ENCODE peak calls at places on chromosomes 1 and 21, in eight cellular contexts. I is GM23338, Z is MM.1S, A is PC-9, J is OCI-LY7, V is PC-3, E is hepatocyte, C is HCT116. N is an unnamed sample. For H3K9me2 and H3K4me1, the result is how much of the 10 kb centered on the place peaks cover.

GRCh38 chr21:31052489-31053142 is 14.3 kb upstream of the KRTAP19-8 start:
- DNase-seq in I (peak), Z (no peak), A (no peak), J (no peak), V (no peak), E (no peak), C (no peak), N (no peak)

GRCh38 chr1:222048030-222048632 is 306.2 kb upstream of the DUSP10 start:
- DNase-seq in I (no peak), Z (no peak), A (no peak), J (no peak), V (peak), E (no peak), C (no peak), N (peak)

GRCh38 chr1:109498161-109498801 is 4.4 kb downstream of the CYB561D1 start:
- DNase-seq in I (peak), Z (no peak), A (no peak), J (peak), V (peak), E (peak), C (no peak), N (peak)

GRCh38 chr1:48645883-48646282 is 130.8 kb downstream of the BEND5 start:
- DNase-seq in I (peak), Z (no peak), A (no peak), J (no peak), V (no peak), E (no peak), C (no peak), N (no peak)

GRCh38 chr1:31581821-31582810 is 5.8 kb downstream of the TINAGL1 start:
- DNase-seq in I (peak), Z (no peak), A (peak), J (no peak), V (peak), E (no peak), C (no peak), N (peak)

GRCh38 chr1:185936641-185937040 is 202.4 kb downstream of the HMCN1 start:
- DNase-seq in I (no peak), Z (no peak), A (no peak), J (no peak), V (no peak), E (no peak), C (no peak), N (no peak)

GRCh38 chr1:203353486-203353885 is 2.6 kb upstream of the FMOD start:
- DNase-seq in I (no peak), Z (no peak), A (no peak), J (no peak), V (no peak), E (no peak), C (no peak), N (no peak)

GRCh38 chr21:42313501-42313969 is 1.7 kb downstream of the TFF3 start:
- DNase-seq in I (peak), Z (peak), A (no peak), J (no peak), V (no peak), E (no peak), C (no peak), N (no peak)

GRCh38 chr1:15046487-15047165 is 106.9 kb upstream of the TMEM51 start:
- DNase-seq in I (peak), Z (peak), A (peak), J (peak), V (peak), E (peak), C (peak), N (peak)

GRCh38 chr1:16209847-16210407 is 2.5 kb downstream of the ARHGEF19 start:
- DNase-seq in I (no peak), Z (no peak), A (no peak), J (no peak), V (no peak), E (no peak), C (no peak), N (no peak)

GRCh38 chr1:52359676-52360594 is 6.1 kb downstream of the CC2D1B start:
- DNase-seq in I (peak), Z (no peak), A (no peak), J (no peak), V (no peak), E (no peak), C (no peak), N (no peak)

GRCh38 chr1:28682840-28683239 is 14.3 kb downstream of the GMEB1 start:
- DNase-seq in I (no peak), Z (no peak), A (no peak), J (no peak), V (no peak), E (no peak), C (no peak), N (no peak)

GRCh38 chr1:218874313-218874712 is 299.4 kb upstream of the LYPLAL1 start:
- DNase-seq in I (no peak), Z (peak), A (peak), J (no peak), V (peak), E (no peak), C (no peak), N (peak)

GRCh38 chr1:196650403-196650802 is 1.4 kb upstream of the CFH start:
- DNase-seq in I (peak), Z (no peak), A (no peak), J (no peak), V (no peak), E (no peak), C (no peak), N (no peak)

GRCh38 chr1:179366093-179366800 is 476 bp downstream of the AXDND1 start:
- DNase-seq in I (peak), Z (peak), A (no peak), J (peak), V (no peak), E (peak), C (no peak), N (peak)

GRCh38 chr1:24990136-24990535 is 60.1 kb upstream of the RUNX3 start:
- DNase-seq in I (no peak), Z (no peak), A (no peak), J (no peak), V (no peak), E (no peak), C (no peak), N (no peak)

GRCh38 chr1:162755306-162755705 is 35.2 kb upstream of the HSD17B7 start:
- DNase-seq in I (no peak), Z (no peak), A (no peak), J (no peak), V (no peak), E (no peak), C (no peak), N (peak)

GRCh38 chr1:186486061-186486460 is 25.1 kb upstream of the PDC start:
- DNase-seq in I (no peak), Z (no peak), A (no peak), J (no peak), V (no peak), E (no peak), C (no peak), N (no peak)

GRCh38 chr1:172821609-172822274 is 162.8 kb downstream of the FASLG start:
- DNase-seq in I (no peak), Z (no peak), A (no peak), J (no peak), V (peak), E (peak), C (no peak), N (peak)

GRCh38 chr1:121483234-121483633 is 298.5 kb downstream of the SRGAP2C start:
- DNase-seq in I (no peak), Z (no peak), A (no peak), J (no peak), V (no peak), E (no peak), C (no peak), N (no peak)

GRCh38 chr1:156421062-156421938 is 52.3 kb downstream of the RHBG start:
- DNase-seq in I (peak), Z (peak), A (peak), J (peak), V (peak), E (peak), C (peak), N (peak)

GRCh38 chr1:158120254-158120653 is 60.4 kb upstream of the CD1D start:
- DNase-seq in I (no peak), Z (no peak), A (no peak), J (no peak), V (no peak), E (no peak), C (no peak), N (no peak)

GRCh38 chr21:17440955-17441354 is 71.9 kb upstream of the CXADR start:
- DNase-seq in I (no peak), Z (no peak), A (no peak), J (no peak), V (no peak), E (no peak), C (no peak), N (no peak)

GRCh38 chr1:208238710-208239517 is 5.3 kb downstream of the PLXNA2 start:
- DNase-seq in I (peak), Z (peak), A (no peak), J (peak), V (peak), E (peak), C (peak), N (peak)
- H3K4me2 ChIP-seq in I (peak), Z (no peak), A (peak), J (no peak), V (peak), E (peak), C (no peak), N (peak)

GRCh38 chr1:100463809-100464424 is 74.0 kb upstream of the GPR88 start:
- DNase-seq in I (peak), Z (peak), A (peak), J (peak), V (peak), E (peak), C (peak), N (peak)
- H3K9me2 ChIP-seq in I (under half), Z (under half), A (under half), J (under half), V (under half), E (under half), C (under half), N (under half)

GRCh38 chr1:229023651-229024295 is 247.1 kb upstream of the RAB4A start:
- DNase-seq in I (no peak), Z (no peak), A (no peak), J (no peak), V (no peak), E (no peak), C (no peak), N (no peak)
- H3K4me1 ChIP-seq in I (under half), Z (under half), A (under half), J (under half), V (under half), E (under half), C (under half), N (under half)

GRCh38 chr1:212873518-212873917 is 15.4 kb downstream of the FLVCR1 start:
- DNase-seq in I (no peak), Z (no peak), A (no peak), J (no peak), V (no peak), E (no peak), C (no peak), N (no peak)
- H3K4me2 ChIP-seq in I (no peak), Z (no peak), A (no peak), J (no peak), V (no peak), E (no peak), C (no peak), N (no peak)

DNA sequence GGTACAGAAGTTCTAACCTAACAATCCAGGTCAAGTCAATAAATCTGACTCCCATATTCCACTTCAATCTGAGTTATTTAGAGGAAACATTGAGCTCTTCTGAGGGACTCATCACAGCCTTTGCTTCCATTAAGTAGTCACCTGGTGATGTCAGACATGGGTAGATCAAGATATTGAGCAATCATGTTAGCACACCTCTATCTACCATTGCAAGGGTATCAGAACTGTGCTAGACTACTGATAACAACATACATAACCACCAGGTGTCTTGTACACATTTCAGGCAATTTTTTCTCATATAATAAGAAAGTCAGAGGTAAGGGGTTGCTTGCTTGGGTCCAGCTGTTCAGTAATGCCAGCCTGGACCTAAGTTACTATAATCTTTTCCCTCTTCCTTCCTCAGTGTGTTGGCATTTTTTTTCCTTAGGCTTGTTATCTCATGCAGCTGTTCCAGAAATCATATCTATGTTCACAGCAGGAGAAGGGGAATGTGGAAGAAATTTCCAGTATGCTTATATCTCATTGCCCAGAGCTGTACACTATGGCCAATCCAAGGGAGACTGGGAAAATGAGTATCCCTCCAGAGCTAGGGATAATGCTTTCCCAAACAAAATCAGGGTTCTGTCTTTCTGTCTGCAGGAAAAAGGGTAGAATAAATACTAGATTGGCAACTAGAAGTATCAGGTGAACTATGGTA is 52.3 kb downstream of the GRIK1 start:
- DNase-seq in I (no peak), Z (no peak), A (no peak), J (no peak), V (no peak), E (no peak), C (no peak), N (no peak)
- H3K9me2 ChIP-seq in I (under half), Z (under half), A (under half), J (under half), V (under half), E (under half), C (under half), N (under half)

DNA sequence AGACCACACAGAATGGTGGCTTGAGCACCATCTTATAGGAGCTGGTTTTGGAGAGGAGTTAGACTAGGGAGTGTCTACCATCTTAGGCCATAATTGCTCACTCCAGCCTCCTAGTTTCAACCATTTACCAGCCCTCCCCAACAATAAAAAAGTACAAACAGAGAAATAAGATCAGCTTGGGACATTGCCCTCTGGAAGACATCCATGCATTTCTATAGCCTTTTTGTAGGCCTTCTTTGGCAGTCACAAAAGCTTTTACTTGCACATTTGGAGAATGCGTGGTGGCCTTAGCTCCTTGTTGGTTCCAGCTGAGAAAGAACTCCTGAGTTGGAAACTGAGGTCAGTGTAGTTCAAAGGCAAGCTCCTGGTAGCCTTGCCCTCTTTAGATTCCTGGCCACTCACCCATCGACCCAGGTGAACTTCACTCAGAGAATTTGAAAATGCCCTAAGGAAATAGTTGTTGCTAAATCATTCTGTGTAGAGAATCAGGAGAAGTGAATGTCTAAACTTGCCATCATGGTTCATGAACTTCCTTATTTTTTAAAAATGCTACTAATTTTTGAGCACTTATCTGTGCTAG is 301.7 kb upstream of the PROX1 start:
- DNase-seq in I (no peak), Z (no peak), A (no peak), J (no peak), V (no peak), E (no peak), C (no peak), N (no peak)
- H3K4me1 ChIP-seq in I (under half), Z (under half), A (under half), J (under half), V (under half), E (under half), C (under half), N (under half)

GRCh38 chr1:19390166-19390850 is 78.2 kb downstream of the SLC66A1 start:
- DNase-seq in I (no peak), Z (no peak), A (no peak), J (no peak), V (no peak), E (no peak), C (no peak), N (no peak)

GRCh38 chr1:19393051-19393450 is 80.9 kb downstream of the SLC66A1 start:
- DNase-seq in I (no peak), Z (no peak), A (no peak), J (peak), V (no peak), E (no peak), C (no peak), N (no peak)

GRCh38 chr1:19392221-19392620 is 80.1 kb downstream of the SLC66A1 start:
- DNase-seq in I (no peak), Z (no peak), A (no peak), J (no peak), V (no peak), E (no peak), C (no peak), N (no peak)

GRCh38 chr1:19390901-19391595 is 78.9 kb downstream of the SLC66A1 start:
- DNase-seq in I (peak), Z (no peak), A (no peak), J (peak), V (peak), E (peak), C (peak), N (peak)

DNA sequence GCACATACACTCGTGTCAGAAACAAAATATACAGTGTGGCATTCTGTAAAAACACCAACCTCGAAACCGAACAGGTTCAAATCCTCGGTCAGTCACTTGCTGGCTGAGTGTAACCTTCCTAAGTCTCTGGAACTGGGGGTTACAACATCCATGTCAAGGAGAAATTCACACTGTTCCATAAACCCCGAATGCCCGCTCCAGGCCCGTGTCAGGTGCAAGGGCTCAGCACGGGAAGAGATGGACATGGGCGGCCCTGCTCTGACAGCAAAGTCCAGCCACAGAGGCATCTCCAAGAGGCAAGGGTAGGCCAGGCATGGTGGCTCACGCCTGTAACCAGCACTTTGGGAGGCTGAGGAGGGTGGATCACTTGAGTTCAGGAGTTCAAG is 79.5 kb downstream of the SLC66A1 start:
- DNase-seq in I (no peak), Z (no peak), A (no peak), J (no peak), V (no peak), E (no peak), C (no peak), N (no peak)
- H3K4me2 ChIP-seq in I (no peak), Z (no peak), A (no peak), J (peak), V (no peak), E (peak), C (no peak), N (peak)

GRCh38 chr1:34930702-34931071 is 1.2 kb upstream of the DLGAP3 start:
- DNase-seq in I (no peak), Z (no peak), A (no peak), J (no peak), V (no peak), E (no peak), C (no peak), N (no peak)
- H3K9me2 ChIP-seq in I (under half), Z (under half), A (under half), J (under half), V (under half), E (under half), C (under half), N (under half)

DNA sequence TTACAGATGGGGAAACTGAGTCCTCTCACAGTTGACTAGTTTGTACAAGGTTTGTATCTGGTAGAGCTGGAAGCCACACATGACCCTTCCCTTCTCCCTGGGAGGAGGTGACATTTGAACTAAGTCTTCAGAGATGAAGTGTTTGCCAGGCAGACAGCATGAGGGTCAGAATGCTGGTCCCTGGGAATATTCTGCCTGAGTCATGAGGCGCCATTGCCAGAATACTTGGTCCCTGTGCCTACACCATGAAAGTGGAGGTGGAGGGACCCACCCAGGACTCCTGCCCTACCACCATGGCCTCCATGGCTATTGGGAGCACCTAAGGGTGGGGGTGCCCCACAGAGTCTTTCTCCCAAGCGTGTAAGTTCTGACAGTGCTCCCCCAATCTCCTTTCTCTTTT is 7.0 kb downstream of the RPS6KA1 start:
- DNase-seq in I (no peak), Z (no peak), A (no peak), J (no peak), V (no peak), E (no peak), C (no peak), N (no peak)
- H3K4me1 ChIP-seq in I (under half), Z (under half), A (under half), J (half or more), V (under half), E (under half), C (under half), N (under half)

GRCh38 chr1:205421728-205422127 is at the start of gene LEMD1:
- DNase-seq in I (no peak), Z (no peak), A (no peak), J (no peak), V (no peak), E (no peak), C (no peak), N (peak)

GRCh38 chr1:205420938-205421337 is 918 bp downstream of the LEMD1 start:
- DNase-seq in I (no peak), Z (no peak), A (no peak), J (no peak), V (no peak), E (no peak), C (no peak), N (no peak)

GRCh38 chr1:205424881-205425635 is 3.2 kb upstream of the LEMD1 start:
- DNase-seq in I (no peak), Z (no peak), A (no peak), J (no peak), V (no peak), E (no peak), C (no peak), N (no peak)

GRCh38 chr1:205423248-205423647 is 1.4 kb upstream of the LEMD1 start:
- DNase-seq in I (no peak), Z (no peak), A (no peak), J (no peak), V (peak), E (no peak), C (no peak), N (no peak)

GRCh38 chr1:205423814-205424399 is 2.1 kb upstream of the LEMD1 start:
- DNase-seq in I (no peak), Z (no peak), A (no peak), J (no peak), V (no peak), E (no peak), C (no peak), N (no peak)
- H3K4me2 ChIP-seq in I (peak), Z (no peak), A (no peak), J (peak), V (no peak), E (no peak), C (no peak), N (no peak)

N was measured in GM23248.